ENCODE peak calls at places on chromosome 9, in ten cellular contexts. Z, L, U, I, E, N, K, X, T and J are unnamed samples.

GRCh38 chr9:112341741-112342140 is 8.3 kb upstream of the PTBP3 start:
- DNase-seq in N (no peak), T (no peak), U (no peak), Z (peak; percentile 60), I (no peak), L (no peak), X (no peak), E (peak; percentile 38), K (no peak), J (no peak)

GRCh38 chr9:130870491-130871381 is 25.9 kb downstream of the QRFP start:
- DNase-seq in N (peak; percentile 67), U (no peak), T (no peak), I (no peak), L (no peak), X (no peak), Z (no peak), E (no peak), K (no peak), J (no peak)

GRCh38 chr9:121674952-121675351 is 23.5 kb downstream of the DAB2IP start:
- DNase-seq in U (no peak), E (no peak), X (no peak), K (no peak), N (no peak), I (no peak), Z (no peak), T (no peak), L (no peak), J (no peak)

GRCh38 chr9:34437006-34437925 is 21.1 kb downstream of the FAM219A start:
- DNase-seq in X (peak; percentile 43), E (peak; percentile 90), Z (no peak), T (peak; percentile 63), I (peak; percentile 86), N (peak; percentile 87), L (no peak), U (peak; percentile 85), K (peak; percentile 62), J (peak; percentile 19)

GRCh38 chr9:100011062-100011681 is 87.6 kb downstream of the ERP44 start:
- DNase-seq in K (no peak), U (peak; percentile 58), Z (no peak), T (peak; percentile 39), N (peak; percentile 75), X (peak; percentile 13), I (peak; percentile 79), E (peak; percentile 70), L (no peak), J (no peak)

GRCh38 chr9:112547712-112548440 is 61.2 kb downstream of the KIAA1958 start:
- DNase-seq in L (no peak), Z (no peak), K (no peak), E (no peak), T (no peak), U (no peak), N (no peak), I (no peak), X (no peak), J (no peak)

GRCh38 chr9:70746316-70746715 is 331.9 kb upstream of the KLF9 start:
- DNase-seq in Z (no peak), X (no peak), I (no peak), N (no peak), E (no peak), T (no peak), U (no peak), L (no peak), K (no peak), J (no peak)

GRCh38 chr9:99416007-99416406 is 193.9 kb downstream of the SEC61B start:
- DNase-seq in T (no peak), N (peak; percentile 21), L (no peak), X (no peak), E (peak; percentile 8), I (peak; percentile 55), Z (no peak), U (no peak), K (no peak), J (no peak)

GRCh38 chr9:2662496-2662895 is 40.9 kb downstream of the VLDLR start:
- DNase-seq in E (no peak), X (peak; percentile 4), K (no peak), T (no peak), I (no peak), L (no peak), N (no peak), Z (no peak), U (no peak), J (no peak)

GRCh38 chr9:33952066-33952465 is 96.6 kb downstream of the UBAP2 start:
- DNase-seq in N (no peak), L (no peak), K (no peak), T (no peak), E (no peak), I (no peak), Z (no peak), X (no peak), U (no peak), J (no peak)

GRCh38 chr9:127539259-127539981 is 72.7 kb upstream of the STXBP1 start:
- DNase-seq in L (no peak), X (no peak), I (peak; percentile 46), U (no peak), N (no peak), E (peak; percentile 46), Z (no peak), K (no peak), T (no peak), J (no peak)

GRCh38 chr9:69857131-69857530 is 36.5 kb downstream of the CFAP95 start:
- DNase-seq in U (no peak), X (no peak), I (peak; percentile 21), T (no peak), K (no peak), L (no peak), E (peak; percentile 30), N (no peak), Z (no peak), J (no peak)

GRCh38 chr9:27939186-27939585 is 365.9 kb upstream of the C9orf72 start:
- DNase-seq in T (no peak), Z (no peak), N (no peak), E (no peak), K (no peak), X (no peak), L (no peak), U (no peak), I (no peak), J (no peak)

GRCh38 chr9:27940535-27940934 is 367.3 kb upstream of the C9orf72 start:
- DNase-seq in K (no peak), U (no peak), E (no peak), I (no peak), Z (no peak), T (no peak), L (no peak), X (no peak), N (no peak), J (no peak)

GRCh38 chr9:27945386-27945785 is 372.1 kb upstream of the C9orf72 start:
- DNase-seq in Z (peak; percentile 26), E (no peak), N (no peak), X (no peak), I (no peak), T (no peak), L (no peak), K (no peak), U (no peak), J (no peak)

DNA sequence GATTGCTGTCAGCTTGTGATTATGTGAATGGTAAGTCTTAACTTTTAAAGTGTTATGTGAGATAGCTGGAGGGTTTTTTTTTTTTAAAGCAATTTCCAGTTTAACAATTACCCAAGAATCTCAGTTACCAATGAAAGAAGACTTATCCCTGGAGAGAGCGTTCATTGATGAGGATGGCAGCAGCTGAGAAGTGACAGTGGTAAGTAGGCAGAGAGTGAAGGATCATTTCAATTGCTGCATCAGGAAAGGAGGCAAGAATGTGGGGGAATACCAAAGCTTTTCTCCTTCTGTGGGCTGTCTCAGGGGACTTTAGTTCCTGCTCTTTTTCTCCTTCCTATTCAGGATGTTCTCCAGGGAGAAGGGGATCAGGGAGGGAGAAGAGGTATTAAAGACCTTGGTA is 370.3 kb upstream of the C9orf72 start:
- DNase-seq in T (no peak), U (no peak), X (no peak), L (no peak), E (no peak), K (no peak), Z (no peak), N (no peak), I (no peak), J (no peak)
- TF ChIP-seq CTCF in T (no peak), U (no peak), X (no peak), L (no peak), E (no peak), K (no peak), Z (no peak), N (no peak), I (no peak), J (no peak)

DNA sequence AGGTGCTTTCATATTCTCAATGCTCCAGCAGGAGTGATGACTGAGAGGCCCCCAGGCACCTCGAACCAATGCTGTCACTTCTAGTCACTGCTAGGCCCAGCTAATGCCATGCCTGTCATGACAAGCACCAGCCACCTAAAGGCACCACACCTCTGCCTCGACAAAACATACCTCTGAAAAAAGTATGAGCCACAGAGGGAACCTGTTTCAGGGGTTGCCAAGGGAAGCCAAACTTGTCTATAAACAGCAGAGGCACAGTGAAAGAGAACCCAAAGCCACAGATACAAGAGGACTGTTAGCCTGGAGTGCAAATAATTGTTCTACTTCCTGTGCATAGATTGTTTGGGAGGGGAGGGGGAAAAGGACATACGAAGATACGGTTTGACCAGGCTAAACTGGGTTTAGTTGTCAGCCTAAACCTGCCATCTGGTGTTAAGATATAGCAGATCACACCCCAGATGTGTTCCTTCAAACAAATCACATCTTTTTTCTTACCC is 45.9 kb downstream of the BNC2 start:
- DNase-seq in Z (no peak), X (no peak), I (peak; percentile 78), L (peak; percentile 70), T (no peak), E (peak; percentile 54), K (no peak), U (no peak), N (peak; percentile 12), J (no peak)
- TF ChIP-seq CTCF in Z (no peak), X (no peak), I (no peak), L (peak; percentile 5), T (no peak), E (no peak), K (no peak), U (no peak), N (no peak), J (no peak)

DNA sequence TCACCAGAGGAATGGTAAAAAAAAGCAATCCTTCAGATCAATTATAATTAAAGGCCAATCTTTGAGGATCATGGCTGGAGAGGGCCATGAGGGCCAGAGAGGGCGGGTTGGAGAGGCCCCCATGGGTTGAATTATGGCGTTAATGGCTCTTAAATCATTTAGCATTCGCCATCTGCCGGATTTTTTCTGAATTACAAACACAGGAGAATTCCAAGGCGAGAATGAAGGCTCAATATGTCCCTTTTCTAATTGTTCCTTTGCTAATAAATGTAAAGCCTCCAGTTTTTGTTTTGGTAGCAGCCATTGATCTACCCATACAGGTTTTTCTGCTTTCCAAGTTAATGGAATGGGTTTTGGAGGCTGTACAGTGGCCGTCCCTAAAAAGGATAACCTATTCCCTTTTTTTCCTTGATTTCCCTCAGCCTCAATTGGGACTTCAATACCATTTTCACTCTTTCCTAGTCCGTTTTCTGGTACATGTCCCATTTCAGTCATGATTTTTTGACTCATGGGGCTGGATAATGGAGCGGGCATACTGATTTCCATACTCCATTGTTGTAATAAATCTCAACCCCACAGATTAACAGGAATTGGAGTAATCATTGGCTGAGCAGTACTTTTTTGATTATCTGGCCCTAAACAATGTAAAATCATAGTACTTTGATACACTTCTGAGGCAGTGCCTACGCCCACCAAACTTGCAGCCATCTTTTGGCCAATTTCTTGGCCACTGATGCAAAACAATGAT is 6.7 kb upstream of the TMEM141 start:
- DNase-seq in Z (no peak), T (no peak), K (no peak), N (peak; percentile 54), X (peak; percentile 24), I (no peak), U (no peak), L (no peak), E (peak; percentile 46), J (no peak)
- TF ChIP-seq CTCF in Z (no peak), T (no peak), K (peak; percentile 75), N (peak; percentile 28), X (no peak), I (no peak), U (peak; percentile 52), L (peak; percentile 34), E (peak; percentile 19), J (peak; percentile 46)

GRCh38 chr9:36542355-36542754 is 30.3 kb upstream of the MELK start:
- DNase-seq in N (no peak), I (no peak), Z (no peak), T (no peak), K (no peak), E (no peak), X (no peak), U (no peak), L (no peak), J (no peak)
- TF ChIP-seq CTCF in N (no peak), I (no peak), Z (no peak), T (no peak), K (no peak), E (no peak), X (no peak), U (no peak), L (no peak), J (no peak)